ENCODE peak calls at places on chromosomes 13 and 19, in ten cellular contexts. W is GM23338; H is adrenal gland; C is psoas muscle; Z is effector memory CD4-positive, alpha-beta T cell; X is mammary epithelial cell; I is astrocyte of the spinal cord; G is Peyer's patch; P is iPS DF 6.9; J is upper lobe of right lung. M is an unnamed sample.

GRCh38 chr13:26589754-26590153 is 32.3 kb downstream of the WASF3 start:
- DNase-seq in W (no peak), I (peak), C (no peak), G (no peak), J (no peak), Z (no peak), P (no peak), X (no peak), H (no peak), M (peak)

GRCh38 chr13:45482571-45483173 is 17.9 kb downstream of the COG3 start:
- DNase-seq in I (peak), H (no peak), J (no peak), W (no peak), X (peak), C (no peak), P (no peak), G (no peak), Z (no peak), M (no peak)

GRCh38 chr19:31340059-31341025 is 8.9 kb downstream of the TSHZ3 start:
- DNase-seq in G (no peak), W (peak), Z (peak), J (no peak), X (peak), I (peak), P (no peak), C (no peak), H (no peak), M (peak)

GRCh38 chr13:52010890-52011689 is at the start of gene ATP7B:
- DNase-seq in I (peak), P (no peak), X (no peak), J (no peak), G (no peak), H (peak), W (peak), Z (peak), C (peak), M (peak)

GRCh38 chr19:46890423-46891170 is 29.8 kb downstream of the ARHGAP35 start:
- DNase-seq in I (peak), W (no peak), C (no peak), P (no peak), G (peak), Z (no peak), J (no peak), X (peak), H (no peak), M (peak)

GRCh38 chr19:30552593-30552992 is 180.4 kb downstream of the ZNF536 start:
- DNase-seq in H (no peak), Z (no peak), C (no peak), J (no peak), W (no peak), I (no peak), G (no peak), P (no peak), X (no peak), M (no peak)

GRCh38 chr19:56837892-56838679 is 2.4 kb downstream of the PEG3 start:
- DNase-seq in I (peak), J (peak), C (peak), Z (no peak), W (no peak), P (no peak), H (peak), G (no peak), X (peak), M (no peak)

GRCh38 chr19:49682274-49682673 is 5.2 kb downstream of the PRMT1 start:
- DNase-seq in C (no peak), G (no peak), P (no peak), J (no peak), H (peak), W (no peak), Z (no peak), X (no peak), I (no peak), M (no peak)

GRCh38 chr13:95300625-95301134 is 571 bp downstream of the ABCC4 start:
- DNase-seq in H (peak), W (peak), X (peak), I (peak), G (peak), Z (peak), C (peak), J (peak), P (no peak), M (peak)

GRCh38 chr19:15702590-15702930 is 25.3 kb upstream of the OR10H2 start:
- DNase-seq in Z (no peak), J (peak), H (peak), W (peak), C (peak), I (no peak), P (no peak), G (peak), X (peak), M (peak)

GRCh38 chr19:42201489-42202289 is 15.8 kb downstream of the DEDD2 start:
- DNase-seq in J (peak), W (no peak), C (no peak), Z (peak), P (no peak), G (no peak), H (no peak), I (no peak), X (no peak), M (no peak)

GRCh38 chr13:34847751-34848150 is 94.3 kb upstream of the NBEA start:
- DNase-seq in P (no peak), G (no peak), J (no peak), Z (no peak), C (no peak), W (peak), I (no peak), X (no peak), H (no peak), M (no peak)

GRCh38 chr13:104769520-104769919 is 1703.3 kb upstream of the SLC10A2 start:
- DNase-seq in Z (no peak), G (no peak), P (no peak), W (no peak), C (no peak), X (no peak), I (no peak), J (no peak), H (no peak), M (no peak)

GRCh38 chr13:76792680-76793334 is 93.4 kb downstream of the KCTD12 start:
- DNase-seq in X (peak), I (peak), G (no peak), H (peak), C (no peak), J (no peak), W (no peak), P (no peak), Z (no peak), M (peak)

GRCh38 chr13:107928762-107929161 is 286.6 kb downstream of the LIG4 start:
- DNase-seq in H (no peak), I (no peak), P (no peak), X (no peak), W (no peak), G (no peak), C (no peak), Z (no peak), J (no peak), M (no peak)

GRCh38 chr19:47713046-47714021 is at the start of gene EHD2:
- DNase-seq in Z (no peak), H (peak), C (peak), W (peak), X (peak), I (peak), J (peak), P (no peak), G (peak), M (peak)

GRCh38 chr13:108734676-108735075 is 105.3 kb downstream of the MYO16 start:
- DNase-seq in X (no peak), Z (no peak), J (no peak), C (no peak), W (peak), H (no peak), P (peak), I (no peak), G (no peak), M (no peak)

GRCh38 chr19:3692141-3693029 is 7.9 kb downstream of the PIP5K1C start:
- DNase-seq in W (no peak), Z (peak), J (no peak), X (no peak), G (peak), I (no peak), H (no peak), C (no peak), P (no peak), M (no peak)

GRCh38 chr13:41302743-41303142 is 8.3 kb upstream of the NAA16 start:
- DNase-seq in C (no peak), G (no peak), J (no peak), X (no peak), W (no peak), Z (no peak), I (no peak), H (no peak), P (no peak), M (no peak)

GRCh38 chr19:2765376-2765775 is 17.7 kb downstream of the SGTA start:
- DNase-seq in C (no peak), G (no peak), I (no peak), H (no peak), P (no peak), W (no peak), Z (no peak), J (no peak), X (no peak), M (no peak)

GRCh38 chr19:4390017-4390861 is 10.1 kb downstream of the SH3GL1 start:
- DNase-seq in C (peak), H (peak), Z (no peak), J (no peak), G (no peak), X (peak), I (peak), W (peak), P (no peak), M (no peak)

DNA sequence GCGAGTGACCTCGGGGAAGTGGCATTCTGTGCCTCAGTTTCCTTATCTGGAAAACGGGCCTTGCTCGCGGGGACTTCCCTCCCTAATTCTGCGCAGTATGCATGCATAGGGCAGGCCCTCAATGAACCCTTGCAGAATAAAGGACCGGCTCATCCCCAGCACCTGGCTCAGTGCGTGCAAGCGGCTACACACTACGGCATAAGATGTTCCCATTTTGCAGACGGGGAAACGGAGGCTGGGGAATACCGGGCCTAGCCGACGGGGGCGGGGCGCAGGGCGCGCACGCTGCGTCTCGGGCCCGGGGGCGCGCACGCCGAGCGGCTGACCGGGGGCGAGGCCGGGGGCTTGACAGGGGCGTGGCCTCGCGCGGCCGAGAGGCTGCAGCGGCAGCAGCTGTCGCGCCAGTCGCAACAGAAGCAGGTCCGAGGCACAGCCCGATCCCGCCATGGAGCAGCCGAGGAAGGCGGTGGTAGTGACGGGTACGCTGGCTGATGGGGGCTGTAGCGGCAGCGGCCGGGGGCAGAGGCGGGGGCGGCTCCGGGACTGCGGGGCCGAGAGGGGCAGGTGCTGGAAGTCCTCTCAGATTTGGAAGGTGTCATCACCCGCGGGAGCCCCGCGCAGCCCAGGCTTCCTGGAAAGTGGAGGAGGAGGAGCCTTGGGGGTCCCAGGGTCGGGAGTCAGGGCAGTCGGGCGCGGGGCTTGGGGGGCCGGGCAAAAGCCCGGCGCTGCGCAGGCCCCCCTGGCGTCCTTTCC is at the start of gene PGPEP1:
- DNase-seq in W (peak), P (no peak), X (no peak), C (peak), J (peak), Z (peak), I (peak), G (peak), H (peak), M (peak)
- H3K4me3 ChIP-seq in W (peak), P (peak), X (peak), C (peak), J (peak), Z (peak), I (peak), G (peak), H (peak), M (peak)

GRCh38 chr13:24159921-24160324 is 597 bp upstream of the SPATA13 start:
- DNase-seq in J (no peak), I (no peak), H (no peak), P (no peak), Z (no peak), W (peak), G (no peak), X (no peak), C (no peak), M (no peak)
- H3K4me3 ChIP-seq in J (peak), I (peak), H (no peak), P (peak), Z (peak), W (peak), G (peak), X (no peak), C (peak), M (peak)

GRCh38 chr19:10271543-10272086 is 695 bp downstream of the ICAM1 start:
- DNase-seq in C (no peak), I (no peak), X (no peak), P (no peak), Z (no peak), H (no peak), J (no peak), W (no peak), G (no peak), M (no peak)
- H3K4me3 ChIP-seq in C (peak), I (no peak), X (no peak), P (no peak), Z (peak), H (no peak), J (peak), W (peak), G (peak), M (peak)

DNA sequence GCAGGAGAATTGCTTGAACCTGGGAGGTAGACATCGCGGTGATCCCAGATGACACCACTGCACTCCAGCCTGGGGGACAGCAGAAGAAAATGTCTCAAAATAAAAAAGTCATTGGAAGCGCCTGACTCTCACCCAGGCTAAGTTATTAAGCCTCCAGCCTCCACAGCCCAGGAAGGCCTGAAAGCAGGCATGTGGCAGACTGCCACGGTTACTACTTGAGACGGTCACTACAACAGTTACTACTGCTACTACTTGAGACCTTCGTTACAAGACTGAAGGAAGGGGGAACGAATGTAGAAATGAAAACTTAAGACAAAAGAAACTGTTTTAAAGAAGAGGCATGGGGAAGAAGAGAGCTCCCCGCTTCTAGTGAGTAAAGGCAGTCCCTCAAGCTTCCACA is 9.6 kb downstream of the PRR22 start:
- DNase-seq in C (no peak), P (no peak), W (no peak), Z (no peak), G (no peak), H (no peak), I (no peak), J (no peak), X (no peak), M (no peak)
- H3K4me3 ChIP-seq in C (no peak), P (no peak), W (no peak), Z (no peak), G (no peak), H (no peak), I (no peak), J (no peak), X (no peak), M (no peak)

GRCh38 chr19:10587839-10588150 is 683 bp upstream of the AP1M2 start:
- DNase-seq in J (no peak), P (no peak), G (no peak), X (no peak), Z (no peak), C (no peak), W (no peak), I (no peak), H (no peak), M (no peak)

GRCh38 chr19:10583021-10583776 is 3.9 kb downstream of the AP1M2 start:
- DNase-seq in P (no peak), G (no peak), H (no peak), J (no peak), Z (no peak), C (no peak), X (no peak), W (peak), I (no peak), M (no peak)

GRCh38 chr19:10580979-10581631 is 6.0 kb downstream of the AP1M2 start:
- DNase-seq in W (peak), J (peak), P (no peak), X (peak), G (peak), C (peak), I (peak), Z (peak), H (peak), M (peak)

GRCh38 chr19:10587022-10587838 is at the start of gene AP1M2:
- DNase-seq in J (peak), H (no peak), W (peak), P (no peak), G (peak), X (peak), I (no peak), C (no peak), Z (no peak), M (no peak)

GRCh38 chr19:10586396-10586795 is 716 bp downstream of the AP1M2 start:
- DNase-seq in W (no peak), C (no peak), J (no peak), Z (no peak), G (no peak), P (no peak), I (no peak), H (no peak), X (no peak), M (no peak)
- H3K4me3 ChIP-seq in W (peak), C (no peak), J (peak), Z (no peak), G (peak), P (peak), I (no peak), H (no peak), X (peak), M (no peak)

GRCh38 chr19:37564624-37565369 is 29.8 kb downstream of the ZNF571 start:
- DNase-seq in J (no peak), P (no peak), I (no peak), G (no peak), Z (no peak), C (no peak), W (peak), H (no peak), X (no peak), M (no peak)
- H3K4me3 ChIP-seq in J (no peak), P (no peak), I (no peak), G (no peak), Z (no peak), C (no peak), W (no peak), H (no peak), X (no peak), M (peak)

DNA sequence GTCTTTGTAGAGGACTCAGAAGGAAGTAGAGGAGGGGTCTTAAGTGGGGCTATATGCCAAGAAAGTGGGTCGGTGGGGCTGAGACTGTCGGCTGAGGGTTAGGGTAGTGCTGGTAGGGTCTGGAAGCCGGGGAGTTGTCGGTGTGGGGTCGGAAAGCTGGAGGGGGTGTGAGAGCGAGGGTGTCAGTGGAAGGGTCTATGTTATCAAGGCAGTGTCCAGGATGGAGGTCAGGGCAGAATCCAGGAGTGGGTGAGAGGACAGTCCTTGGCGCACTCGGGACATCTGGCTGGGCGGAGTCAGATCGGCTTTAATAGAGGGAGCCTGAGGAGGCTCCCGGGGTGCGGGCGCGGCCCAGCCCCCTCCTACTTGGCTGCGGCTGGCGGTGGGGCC is 1.7 kb downstream of the HSPB6 start:
- DNase-seq in J (peak), H (no peak), G (no peak), X (no peak), P (no peak), C (no peak), W (peak), Z (no peak), I (no peak), M (no peak)
- H3K4me3 ChIP-seq in J (peak), H (no peak), G (peak), X (no peak), P (peak), C (peak), W (peak), Z (no peak), I (peak), M (peak)

DNA sequence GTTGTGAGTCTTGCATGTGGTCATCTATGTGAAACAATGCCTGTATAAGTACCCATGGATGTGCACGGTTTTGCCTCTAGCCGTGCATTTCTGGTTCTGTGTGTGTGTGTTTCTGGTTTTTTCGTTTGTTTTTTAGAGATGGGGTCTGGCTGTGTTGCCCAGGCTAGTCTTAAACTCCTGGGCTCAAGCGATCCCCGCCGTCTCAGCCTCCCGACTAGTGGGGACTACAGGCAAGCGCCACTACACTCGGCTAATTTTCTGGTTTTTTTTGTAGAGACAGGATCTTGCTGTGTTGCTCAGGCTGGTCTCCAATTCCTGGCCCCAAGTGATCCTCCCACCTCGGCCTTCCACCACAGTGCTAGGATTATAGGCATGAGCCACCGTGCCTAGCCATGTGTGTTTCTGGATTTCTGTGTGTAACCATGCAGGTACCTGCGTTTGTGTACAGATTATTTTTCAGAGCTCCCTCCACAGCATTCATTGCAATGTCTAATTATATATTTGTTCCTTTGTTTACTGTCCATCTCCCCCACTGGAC is 15.9 kb upstream of the FOSB start:
- DNase-seq in J (no peak), H (no peak), I (no peak), G (no peak), Z (no peak), W (no peak), C (no peak), X (no peak), P (no peak), M (no peak)
- H3K4me3 ChIP-seq in J (no peak), H (no peak), I (no peak), G (peak), Z (peak), W (no peak), C (no peak), X (no peak), P (no peak), M (peak)

DNA sequence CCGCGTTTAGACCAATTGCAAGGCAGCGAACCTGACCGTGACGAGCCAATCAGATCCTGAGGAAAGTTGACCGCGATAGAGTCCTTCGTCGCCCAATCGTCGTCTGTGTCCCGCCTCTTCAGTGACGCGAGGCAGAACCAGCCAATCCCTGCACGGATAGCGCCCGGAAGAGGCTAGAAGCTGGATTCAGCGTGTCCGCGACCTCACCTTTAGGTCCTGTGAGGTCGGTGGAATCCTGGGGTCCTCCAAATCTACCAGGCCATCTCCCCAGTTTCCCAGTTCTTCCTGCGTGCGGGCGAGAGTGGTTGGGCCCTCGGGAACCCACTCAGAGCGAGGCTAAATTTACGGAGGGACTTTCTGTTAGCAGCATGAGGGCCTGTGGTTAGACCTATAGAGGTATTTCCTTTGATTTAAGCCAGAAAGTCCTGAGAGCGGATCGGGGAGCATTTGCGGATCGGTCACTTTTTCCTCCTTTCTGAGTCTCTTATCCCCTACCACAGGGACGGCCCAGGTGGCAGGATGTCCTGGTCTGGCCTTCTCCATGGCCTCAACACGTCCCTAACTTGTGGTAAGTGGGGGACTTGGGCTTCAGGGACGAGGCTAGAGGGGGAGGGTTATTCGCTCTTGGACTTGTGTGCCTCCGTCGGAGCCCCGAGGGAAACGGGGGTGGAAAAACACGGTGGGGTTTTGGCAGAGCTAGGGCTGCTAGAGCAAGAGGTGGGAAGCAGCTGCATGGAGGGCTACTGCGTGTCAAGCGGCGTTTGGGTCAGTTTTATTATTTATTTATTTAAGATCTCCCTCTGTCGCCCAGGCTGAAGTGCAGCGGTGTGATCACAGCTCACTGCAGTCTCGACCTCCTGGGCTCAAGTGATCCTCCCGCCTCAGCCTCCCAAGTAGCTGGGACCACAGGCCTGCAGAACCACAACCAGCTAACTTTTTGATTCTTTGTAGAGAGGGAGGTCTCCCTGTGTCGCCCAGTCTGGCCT is at the start of gene MRPS12:
- DNase-seq in H (peak), G (peak), C (peak), Z (peak), X (peak), J (peak), I (peak), W (peak), P (peak), M (peak)
- H3K4me3 ChIP-seq in H (peak), G (peak), C (peak), Z (peak), X (peak), J (peak), I (peak), W (peak), P (peak), M (peak)

M was measured in adipocyte.